ENCODE peak calls at places on chromosomes 1 and 21, in four cellular contexts. One of them, this sample, is unnamed.

GRCh38 chr1:178388398-178389161 is 108.2 kb downstream of the CLEC20A start:
- DNase-seq in AG04449: peak
- DNase-seq in esophagus muscularis mucosa: no peak
- DNase-seq in endothelial cell of umbilical vein: no peak
- DNase-seq in this sample: no peak

GRCh38 chr1:29465755-29466154 is 229.4 kb downstream of the PTPRU start:
- DNase-seq in esophagus muscularis mucosa: no peak
- DNase-seq in AG04449: no peak
- DNase-seq in endothelial cell of umbilical vein: peak
- DNase-seq in this sample: no peak

GRCh38 chr1:222071313-222071886 is 329.5 kb upstream of the DUSP10 start:
- DNase-seq in AG04449: no peak
- DNase-seq in endothelial cell of umbilical vein: no peak
- DNase-seq in esophagus muscularis mucosa: no peak
- DNase-seq in this sample: peak

GRCh38 chr1:20702416-20702815 is 15.4 kb downstream of the KIF17 start:
- DNase-seq in esophagus muscularis mucosa: no peak
- DNase-seq in AG04449: no peak
- DNase-seq in endothelial cell of umbilical vein: no peak
- DNase-seq in this sample: no peak

GRCh38 chr21:28793043-28793442 is 199.6 kb downstream of the LTN1 start:
- DNase-seq in endothelial cell of umbilical vein: no peak
- DNase-seq in AG04449: no peak
- DNase-seq in esophagus muscularis mucosa: no peak
- DNase-seq in this sample: no peak

GRCh38 chr1:18419845-18420184 is 60.9 kb upstream of the KLHDC7A start:
- DNase-seq in esophagus muscularis mucosa: no peak
- DNase-seq in endothelial cell of umbilical vein: no peak
- DNase-seq in AG04449: no peak
- DNase-seq in this sample: no peak

GRCh38 chr1:230205719-230206198 is 138.7 kb downstream of the GALNT2 start:
- DNase-seq in esophagus muscularis mucosa: peak
- DNase-seq in AG04449: peak
- DNase-seq in endothelial cell of umbilical vein: peak
- DNase-seq in this sample: no peak

GRCh38 chr1:913491-914252 is 10.1 kb upstream of the SAMD11 start:
- DNase-seq in esophagus muscularis mucosa: no peak
- DNase-seq in endothelial cell of umbilical vein: no peak
- DNase-seq in AG04449: no peak
- DNase-seq in this sample: peak

GRCh38 chr1:198686069-198686728 is 47.4 kb downstream of the PTPRC start:
- DNase-seq in endothelial cell of umbilical vein: peak
- DNase-seq in esophagus muscularis mucosa: no peak
- DNase-seq in AG04449: no peak
- DNase-seq in this sample: no peak

GRCh38 chr1:153661111-153661708 is 2.7 kb downstream of the SNAPIN start:
- DNase-seq in endothelial cell of umbilical vein: no peak
- DNase-seq in AG04449: no peak
- DNase-seq in esophagus muscularis mucosa: no peak
- DNase-seq in this sample: no peak

GRCh38 chr1:162696286-162696862 is 64.1 kb downstream of the DDR2 start:
- DNase-seq in AG04449: peak
- DNase-seq in endothelial cell of umbilical vein: peak
- DNase-seq in esophagus muscularis mucosa: no peak
- DNase-seq in this sample: peak
- H3K4me3 ChIP-seq in AG04449: peak
- H3K4me3 ChIP-seq in endothelial cell of umbilical vein: no peak
- H3K4me3 ChIP-seq in esophagus muscularis mucosa: peak
- H3K4me3 ChIP-seq in this sample: no peak

GRCh38 chr1:86470859-86471258 is 2.1 kb downstream of the CLCA1 start:
- DNase-seq in esophagus muscularis mucosa: no peak
- DNase-seq in endothelial cell of umbilical vein: no peak
- DNase-seq in AG04449: no peak
- DNase-seq in this sample: no peak
- H3K4me3 ChIP-seq in esophagus muscularis mucosa: no peak
- H3K4me3 ChIP-seq in endothelial cell of umbilical vein: no peak
- H3K4me3 ChIP-seq in AG04449: no peak
- H3K4me3 ChIP-seq in this sample: no peak

DNA sequence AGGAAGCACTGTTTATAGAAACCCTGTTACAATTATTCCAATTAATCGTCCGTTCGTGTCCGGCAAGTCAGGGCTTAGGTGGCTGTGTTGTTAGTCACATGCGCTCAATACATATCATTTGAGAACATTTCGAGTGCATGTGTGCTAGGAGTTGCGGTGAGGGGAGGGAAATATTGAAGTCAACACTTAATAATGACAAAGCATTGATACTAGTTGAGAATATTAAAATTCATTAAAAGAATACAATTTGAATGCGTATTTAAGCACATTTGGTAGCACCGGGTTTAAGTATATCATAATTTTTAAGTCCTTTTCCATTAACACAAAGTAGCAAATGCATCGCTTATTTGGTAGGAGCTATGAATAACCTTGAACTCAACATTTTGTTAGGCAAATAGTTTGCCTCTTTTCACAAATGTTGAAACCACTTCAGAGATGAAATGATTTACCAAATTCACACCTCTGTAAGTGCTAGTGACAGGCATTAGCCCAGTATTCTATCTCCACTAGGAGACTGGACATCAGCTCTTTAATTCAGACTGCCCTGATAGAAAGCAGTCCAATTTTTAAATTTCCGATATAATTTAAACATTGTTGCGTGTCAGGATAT is 1.1 kb upstream of the SERBP1 start:
- DNase-seq in endothelial cell of umbilical vein: no peak
- DNase-seq in AG04449: no peak
- DNase-seq in esophagus muscularis mucosa: no peak
- DNase-seq in this sample: no peak
- H3K4me3 ChIP-seq in endothelial cell of umbilical vein: peak
- H3K4me3 ChIP-seq in AG04449: peak
- H3K4me3 ChIP-seq in esophagus muscularis mucosa: peak
- H3K4me3 ChIP-seq in this sample: peak

DNA sequence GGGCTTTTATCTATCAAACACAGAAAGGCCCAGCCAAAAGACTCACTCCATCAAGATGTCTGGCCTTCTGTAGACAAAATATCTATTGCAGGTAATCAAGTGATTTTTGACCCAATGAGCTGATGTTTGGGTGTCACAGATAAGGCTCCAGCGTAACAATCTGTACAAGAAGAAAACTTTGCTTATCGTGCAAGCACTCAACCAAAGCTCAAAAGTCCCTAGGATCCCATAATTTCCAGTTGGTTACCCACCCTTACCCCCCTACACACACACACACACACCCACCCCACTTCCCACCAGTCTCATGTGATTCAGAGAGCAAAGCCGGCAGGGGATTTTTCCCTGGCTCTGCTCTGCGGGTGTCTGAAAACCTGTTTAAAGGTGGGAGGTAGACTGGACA is 5.8 kb downstream of the ITPKB start:
- DNase-seq in endothelial cell of umbilical vein: no peak
- DNase-seq in esophagus muscularis mucosa: no peak
- DNase-seq in AG04449: no peak
- DNase-seq in this sample: no peak
- H3K4me3 ChIP-seq in endothelial cell of umbilical vein: no peak
- H3K4me3 ChIP-seq in esophagus muscularis mucosa: peak
- H3K4me3 ChIP-seq in AG04449: no peak
- H3K4me3 ChIP-seq in this sample: no peak

DNA sequence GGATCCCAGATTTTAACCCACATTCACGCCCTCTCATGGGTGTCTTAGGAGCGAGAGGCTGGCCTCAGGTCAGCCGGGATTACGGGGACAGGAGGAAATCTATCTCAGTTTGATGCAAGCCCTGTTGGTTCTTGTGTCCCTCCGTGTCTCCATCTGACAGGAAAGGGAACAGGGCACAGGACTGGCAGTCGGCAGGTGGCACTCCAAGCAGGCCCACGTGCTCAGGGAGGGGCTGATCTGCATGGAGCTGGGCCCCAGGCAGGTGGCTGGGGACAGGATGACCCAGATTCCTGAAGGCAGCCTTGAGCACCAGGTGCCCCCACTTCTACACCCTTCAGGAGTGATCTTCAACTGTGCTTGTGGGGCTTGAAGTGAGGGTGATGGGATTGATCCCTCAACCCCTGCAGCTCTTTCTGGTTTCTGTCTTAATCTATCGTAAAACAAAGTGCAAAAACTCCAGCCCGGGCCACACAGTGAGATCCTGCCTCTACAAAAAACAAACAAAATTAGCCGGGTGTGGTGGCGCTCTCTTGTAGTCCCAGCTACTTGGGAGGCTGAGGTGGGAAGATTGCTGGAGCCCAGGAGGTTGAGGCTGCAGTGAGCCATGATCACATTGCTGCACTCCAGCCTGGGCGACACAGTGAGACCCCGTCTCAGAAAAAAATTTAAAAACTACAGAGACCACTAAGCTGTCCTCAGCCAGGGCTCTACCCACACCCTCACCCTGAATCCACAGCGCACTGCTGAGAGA is 8.3 kb downstream of the PLEKHG5 start:
- DNase-seq in endothelial cell of umbilical vein: no peak
- DNase-seq in esophagus muscularis mucosa: no peak
- DNase-seq in AG04449: no peak
- DNase-seq in this sample: peak
- H3K4me3 ChIP-seq in endothelial cell of umbilical vein: no peak
- H3K4me3 ChIP-seq in esophagus muscularis mucosa: no peak
- H3K4me3 ChIP-seq in AG04449: no peak
- H3K4me3 ChIP-seq in this sample: no peak

GRCh38 chr1:157269656-157270375 is 131.6 kb upstream of the ETV3 start:
- DNase-seq in AG04449: no peak
- DNase-seq in esophagus muscularis mucosa: no peak
- DNase-seq in endothelial cell of umbilical vein: no peak
- DNase-seq in this sample: no peak
- H3K4me3 ChIP-seq in AG04449: no peak
- H3K4me3 ChIP-seq in esophagus muscularis mucosa: no peak
- H3K4me3 ChIP-seq in endothelial cell of umbilical vein: no peak
- H3K4me3 ChIP-seq in this sample: no peak

This sample was measured in upper lobe of left lung.